ENCODE peak calls at places on chromosome X, in four cellular contexts. M is CD4-positive, alpha-beta memory T cell; G is right lobe of liver; B is tibial artery. X is an unnamed sample.

GRCh38 chrX:44428989-44429627 is 85.6 kb upstream of the EFHC2 start:
- DNase-seq in M (no peak), G (no peak), B (no peak), X (no peak)

GRCh38 chrX:10106801-10107200 is 50.0 kb upstream of the CLCN4 start:
- DNase-seq in M (peak; percentile 53), G (no peak), B (no peak), X (no peak)

GRCh38 chrX:98296129-98296528 is 1412.4 kb downstream of the RPA4 start:
- DNase-seq in M (no peak), G (no peak), B (no peak), X (no peak)

GRCh38 chrX:24148535-24149345 is 789 bp upstream of the ZFX start:
- DNase-seq in M (no peak), G (no peak), B (no peak), X (no peak)

GRCh38 chrX:139224953-139225665 is 305.4 kb upstream of the F9 start:
- DNase-seq in M (no peak), G (no peak), B (no peak), X (no peak)

GRCh38 chrX:38166478-38167083 is 54.1 kb downstream of the SRPX start:
- DNase-seq in M (peak; percentile 16), G (no peak), B (no peak), X (no peak)

GRCh38 chrX:68193234-68193633 is 240.1 kb downstream of the OPHN1 start:
- DNase-seq in M (no peak), G (no peak), B (no peak), X (no peak)

GRCh38 chrX:4240541-4241194 is 527.2 kb upstream of the PRKX start:
- DNase-seq in M (peak; percentile 64), G (no peak), B (no peak), X (no peak)

GRCh38 chrX:38435130-38435529 is 82.7 kb downstream of the OTC start:
- DNase-seq in M (no peak), G (no peak), B (no peak), X (no peak)

GRCh38 chrX:13747836-13748235 is 13.3 kb downstream of the OFD1 start:
- DNase-seq in M (peak; percentile 22), G (no peak), B (no peak), X (no peak)

GRCh38 chrX:128518508-128518907 is 466.3 kb upstream of the ACTRT1 start:
- DNase-seq in M (no peak), G (no peak), B (no peak), X (no peak)

DNA sequence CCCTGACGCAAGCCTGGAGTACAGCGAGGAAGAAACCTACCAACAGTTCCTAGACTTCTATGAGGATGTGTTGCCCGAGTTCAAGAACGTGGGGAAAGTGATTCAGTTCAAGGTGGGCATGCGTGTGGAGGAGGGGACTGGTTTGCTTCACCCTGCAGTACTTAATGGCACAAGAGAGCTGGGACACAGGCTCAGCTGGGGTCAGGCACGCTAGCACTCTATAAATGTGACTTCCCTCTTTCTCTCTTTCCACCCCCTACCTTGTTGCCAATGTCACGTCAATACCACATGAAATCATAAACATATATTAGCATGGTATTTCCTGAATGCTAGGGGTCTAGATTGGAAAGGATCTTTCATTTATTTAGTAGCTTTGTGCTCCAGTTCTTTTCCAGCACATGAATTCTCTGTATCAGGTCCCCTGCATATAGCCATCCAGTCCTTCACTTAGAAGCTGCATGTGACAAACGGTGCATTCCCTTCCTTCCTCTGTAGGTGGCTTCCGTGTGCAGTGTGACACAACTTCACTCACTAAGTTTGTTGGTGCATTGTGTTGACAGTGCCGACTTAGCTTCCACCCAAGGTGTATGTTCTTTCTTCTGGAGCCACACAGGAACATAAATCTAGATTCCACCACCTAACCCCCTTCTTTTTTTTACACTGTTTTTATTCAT is 25.6 kb downstream of the ZRSR2 start:
- DNase-seq in M (peak; percentile 23), G (no peak), B (no peak), X (no peak)
- H3K27ac ChIP-seq in M (no peak overlapping the region), G (no peak overlapping the region), B (no peak overlapping the region), X (peak overlapping the region; percentile 33)

GRCh38 chrX:110504947-110505346 is 146.3 kb downstream of the RTL9 start:
- DNase-seq in M (no peak), G (no peak), B (no peak), X (no peak)
- H3K9me3 ChIP-seq in M (no peaks in the 10 kb centered on the region), G (no peaks in the 10 kb centered on the region), B (no peaks in the 10 kb centered on the region), X (no peaks in the 10 kb centered on the region)

DNA sequence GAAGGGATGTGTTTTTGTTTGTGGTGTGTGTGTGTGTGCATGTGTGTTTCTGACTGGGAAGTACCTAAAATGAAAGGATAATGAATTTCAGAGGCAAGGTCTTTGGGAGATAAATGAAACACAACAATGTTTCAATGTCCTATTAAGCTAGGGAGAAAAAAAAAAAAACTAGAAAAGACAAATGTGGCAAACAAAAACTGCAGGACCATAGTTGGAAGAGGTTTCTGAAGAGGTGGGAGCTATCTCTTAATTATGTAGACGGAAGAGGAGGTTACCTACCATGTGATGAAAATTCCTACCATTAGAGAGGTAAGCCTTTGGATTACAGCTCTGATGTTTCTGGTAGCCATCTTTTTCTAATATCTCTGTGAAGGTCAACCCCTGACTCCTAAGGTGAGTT is at the start of gene TRPC5OS:
- DNase-seq in M (no peak), G (no peak), B (no peak), X (no peak)
- H3K36me3 ChIP-seq in M (no peaks in the 10 kb centered on the region), G (no peaks in the 10 kb centered on the region), B (no peaks in the 10 kb centered on the region), X (no peaks in the 10 kb centered on the region)

GRCh38 chrX:48599341-48599740 is 2.0 kb downstream of the WDR13 start:
- DNase-seq in M (no peak), G (no peak), B (no peak), X (no peak)

GRCh38 chrX:48595929-48596328 is 1.4 kb upstream of the WDR13 start:
- DNase-seq in M (no peak), G (no peak), B (no peak), X (no peak)

GRCh38 chrX:48597353-48598264 is at the start of gene WDR13:
- DNase-seq in M (peak; percentile 91), G (peak; percentile 90), B (peak; percentile 96), X (peak; percentile 93)

GRCh38 chrX:48600226-48600625 is 2.9 kb downstream of the WDR13 start:
- DNase-seq in M (no peak), G (no peak), B (no peak), X (no peak)

GRCh38 chrX:48598645-48599044 is 1.4 kb downstream of the WDR13 start:
- DNase-seq in M (no peak), G (no peak), B (no peak), X (no peak)
- H3K27ac ChIP-seq in M (no peak overlapping the region), G (no peak overlapping the region), B (peak overlapping the region; percentile 94), X (no peak overlapping the region)

GRCh38 chrX:41522681-41523080 is 75.5 kb downstream of the NYX start:
- DNase-seq in M (no peak), G (no peak), B (no peak), X (no peak)
- H3K9me3 ChIP-seq in M (no peaks in the 10 kb centered on the region), G (no peaks in the 10 kb centered on the region), B (no peaks in the 10 kb centered on the region), X (no peaks in the 10 kb centered on the region)

DNA sequence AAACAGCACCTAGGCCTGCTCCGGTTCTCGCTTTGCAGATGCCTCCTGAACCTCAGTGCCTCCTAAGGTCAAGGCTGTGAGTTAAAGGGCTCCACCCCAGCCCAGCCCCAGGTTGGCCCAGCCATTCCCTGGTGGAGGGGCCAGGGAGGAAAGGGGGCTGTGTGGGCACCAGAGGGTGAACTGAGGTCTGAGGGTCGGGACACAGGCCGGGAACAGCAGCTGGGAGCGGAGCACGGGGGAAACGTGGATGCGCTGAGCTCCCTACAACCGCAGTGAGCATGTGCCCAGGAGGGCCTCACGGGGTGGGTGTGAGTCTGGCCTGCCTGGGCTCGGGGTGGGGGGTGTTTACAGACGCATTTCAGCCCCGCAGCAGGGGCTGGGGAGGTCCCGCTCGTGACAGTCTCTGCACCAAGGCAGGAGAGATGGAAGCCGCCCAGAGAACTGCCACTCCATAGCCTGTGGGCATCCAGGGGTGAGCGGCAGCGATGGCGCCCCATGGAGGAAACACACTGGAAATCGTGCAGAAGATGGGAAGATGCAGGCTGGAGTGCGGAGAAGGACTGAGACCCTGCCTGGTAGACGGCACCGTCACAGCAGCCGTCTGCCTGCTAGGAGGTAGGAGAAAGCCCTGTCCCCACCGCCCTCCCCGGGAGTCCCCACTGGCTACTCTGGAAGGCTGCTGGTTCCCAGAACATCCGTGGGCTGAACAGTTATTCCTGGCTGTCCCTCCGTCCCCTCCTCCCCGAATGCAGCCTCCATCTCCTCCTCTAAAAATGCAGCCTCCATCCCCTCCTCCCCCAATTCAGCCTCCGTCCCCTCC is 9.9 kb upstream of the SLC25A6 start:
- DNase-seq in M (no peak), G (no peak), B (peak; percentile 58), X (peak; percentile 30)
- H3K36me3 ChIP-seq in M (peaks cover 28% of the 10 kb centered on the region), G (peaks cover 12% of the 10 kb centered on the region), B (peaks cover 46% of the 10 kb centered on the region), X (peaks cover 82% of the 10 kb centered on the region)

DNA sequence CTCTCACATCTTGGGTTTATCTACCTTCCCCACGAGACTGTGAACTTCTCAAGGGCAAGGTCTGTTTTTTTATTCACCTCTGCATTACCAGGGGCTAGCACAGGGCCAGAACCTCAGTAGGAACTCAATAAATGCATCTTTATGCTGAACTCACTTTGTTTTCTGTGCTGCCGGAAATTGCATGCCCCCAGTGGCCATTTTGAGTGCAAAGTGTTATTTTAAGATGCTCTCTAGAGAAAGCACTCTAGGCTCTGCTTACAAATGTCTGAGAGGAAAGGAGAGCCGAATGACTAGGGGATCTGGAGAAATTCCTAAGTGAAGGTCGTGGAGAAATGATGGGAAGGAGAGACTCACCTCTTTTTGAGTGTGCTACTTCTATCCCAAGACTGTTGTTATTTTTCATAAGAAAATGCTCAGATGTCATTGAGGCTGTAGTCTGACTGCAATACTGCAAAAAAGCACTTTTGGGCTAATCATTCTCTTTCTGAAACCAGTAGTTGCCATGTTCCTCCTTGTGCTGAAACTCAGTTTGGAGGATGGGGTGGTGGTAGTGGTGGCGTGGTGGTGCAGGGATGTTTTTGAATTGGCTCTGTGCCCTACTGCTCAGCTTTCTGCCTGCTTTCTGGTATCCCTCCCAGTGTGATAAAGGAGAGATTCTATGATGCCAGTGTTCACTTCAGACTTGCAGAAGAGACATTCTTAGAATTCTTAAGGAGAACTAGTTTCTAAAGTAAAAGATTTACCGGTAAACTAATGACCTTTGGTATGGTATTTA is 41.3 kb downstream of the DOCK11 start:
- DNase-seq in M (peak; percentile 51), G (no peak), B (no peak), X (no peak)
- H3K27ac ChIP-seq in M (peak overlapping the region; percentile 48), G (no peak overlapping the region), B (peak overlapping the region; percentile 41), X (peak overlapping the region; percentile 63)

GRCh38 chrX:58044130-58044529 is 133.9 kb upstream of the ZXDA start:
- DNase-seq in M (no peak), G (no peak), B (no peak), X (no peak)
- H3K9me3 ChIP-seq in M (no peaks in the 10 kb centered on the region), G (no peaks in the 10 kb centered on the region), B (no peaks in the 10 kb centered on the region), X (peaks cover 15% of the 10 kb centered on the region)

GRCh38 chrX:71466979-71467523 is 65.9 kb upstream of the OGT start:
- DNase-seq in M (no peak), G (no peak), B (no peak), X (no peak)

DNA sequence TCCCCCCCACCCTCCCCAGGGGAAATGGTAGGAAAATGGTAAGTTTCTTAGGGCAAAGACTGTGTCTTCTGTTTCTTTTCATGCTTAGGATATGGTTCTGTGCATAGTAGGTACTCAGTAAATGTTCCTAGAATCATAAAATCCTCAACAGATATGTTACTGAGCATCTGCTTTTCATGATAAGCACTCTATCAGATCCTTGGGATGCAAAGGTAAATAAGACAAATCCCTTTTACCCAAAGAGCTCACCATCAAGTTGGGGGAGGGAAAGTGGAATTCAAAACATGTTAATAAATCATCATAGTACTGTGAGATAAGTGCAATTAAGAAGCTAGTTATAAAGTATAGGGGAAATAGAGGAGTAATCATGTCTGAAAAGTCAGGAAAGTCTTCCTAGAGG is 67.9 kb upstream of the OGT start:
- DNase-seq in M (no peak), G (no peak), B (no peak), X (no peak)
- H3K36me3 ChIP-seq in M (peaks cover 26% of the 10 kb centered on the region), G (peaks cover 19% of the 10 kb centered on the region), B (peaks cover 51% of the 10 kb centered on the region), X (peaks cover 64% of the 10 kb centered on the region)

X was measured in left lung.